ENCODE peak calls at places on chromosomes 11 and 22, in seven cellular contexts. One of them, this sample, is unnamed.

GRCh38 chr22:45059296-45059695 is 49.5 kb upstream of the PHF21B start:
- DNase-seq in ovary: no peak
- DNase-seq in thyroid gland: no peak
- DNase-seq in sigmoid colon: no peak
- DNase-seq in uterus: no peak
- DNase-seq in HCT116: no peak
- DNase-seq in Peyer's patch: no peak
- DNase-seq in this sample: no peak

GRCh38 chr22:42708393-42708792 is 12.3 kb downstream of the A4GALT start:
- DNase-seq in ovary: no peak
- DNase-seq in thyroid gland: no peak
- DNase-seq in sigmoid colon: no peak
- DNase-seq in HCT116: no peak
- DNase-seq in uterus: no peak
- DNase-seq in Peyer's patch: no peak
- DNase-seq in this sample: no peak

GRCh38 chr22:32501797-32502290 is 27.2 kb downstream of the FBXO7 start:
- DNase-seq in thyroid gland: no peak
- DNase-seq in sigmoid colon: no peak
- DNase-seq in ovary: no peak
- DNase-seq in Peyer's patch: no peak
- DNase-seq in HCT116: no peak
- DNase-seq in uterus: no peak
- DNase-seq in this sample: no peak

GRCh38 chr11:128904872-128905344 is 13.8 kb downstream of the KCNJ5 start:
- DNase-seq in HCT116: no peak
- DNase-seq in uterus: no peak
- DNase-seq in ovary: no peak
- DNase-seq in Peyer's patch: no peak
- DNase-seq in sigmoid colon: no peak
- DNase-seq in thyroid gland: peak; percentile 69
- DNase-seq in this sample: peak; percentile 30

GRCh38 chr11:13668957-13669521 is 571 bp downstream of the FAR1 start:
- DNase-seq in sigmoid colon: peak; percentile 74
- DNase-seq in Peyer's patch: peak; percentile 76
- DNase-seq in HCT116: no peak
- DNase-seq in thyroid gland: peak; percentile 56
- DNase-seq in ovary: peak; percentile 65
- DNase-seq in uterus: no peak
- DNase-seq in this sample: peak; percentile 27

GRCh38 chr22:27723708-27724107 is 77.8 kb downstream of the MN1 start:
- DNase-seq in uterus: no peak
- DNase-seq in Peyer's patch: no peak
- DNase-seq in ovary: no peak
- DNase-seq in HCT116: no peak
- DNase-seq in thyroid gland: no peak
- DNase-seq in sigmoid colon: no peak
- DNase-seq in this sample: no peak

GRCh38 chr11:8230178-8230859 is 33.4 kb downstream of the LMO1 start:
- DNase-seq in HCT116: no peak
- DNase-seq in Peyer's patch: no peak
- DNase-seq in uterus: no peak
- DNase-seq in thyroid gland: no peak
- DNase-seq in ovary: no peak
- DNase-seq in sigmoid colon: no peak
- DNase-seq in this sample: no peak

GRCh38 chr22:19168088-19168890 is 10.2 kb downstream of the SLC25A1 start:
- DNase-seq in sigmoid colon: no peak
- DNase-seq in ovary: no peak
- DNase-seq in thyroid gland: no peak
- DNase-seq in uterus: no peak
- DNase-seq in HCT116: no peak
- DNase-seq in Peyer's patch: no peak
- DNase-seq in this sample: no peak

GRCh38 chr22:33984741-33985287 is 64.5 kb upstream of the LARGE1 start:
- DNase-seq in Peyer's patch: no peak
- DNase-seq in HCT116: no peak
- DNase-seq in thyroid gland: no peak
- DNase-seq in uterus: no peak
- DNase-seq in sigmoid colon: no peak
- DNase-seq in ovary: no peak
- DNase-seq in this sample: no peak

GRCh38 chr11:16194566-16194965 is 161.8 kb downstream of the SOX6 start:
- DNase-seq in uterus: no peak
- DNase-seq in sigmoid colon: no peak
- DNase-seq in Peyer's patch: no peak
- DNase-seq in thyroid gland: no peak
- DNase-seq in ovary: no peak
- DNase-seq in HCT116: no peak
- DNase-seq in this sample: no peak

GRCh38 chr22:17096095-17096494 is 11.3 kb downstream of the IL17RA start:
- DNase-seq in thyroid gland: no peak
- DNase-seq in ovary: no peak
- DNase-seq in Peyer's patch: no peak
- DNase-seq in uterus: no peak
- DNase-seq in sigmoid colon: peak; percentile 10
- DNase-seq in HCT116: no peak
- DNase-seq in this sample: no peak

GRCh38 chr11:92340839-92341238 is 116.2 kb downstream of the FAT3 start:
- DNase-seq in Peyer's patch: no peak
- DNase-seq in thyroid gland: no peak
- DNase-seq in HCT116: no peak
- DNase-seq in uterus: no peak
- DNase-seq in sigmoid colon: no peak
- DNase-seq in ovary: no peak
- DNase-seq in this sample: peak; percentile 2

GRCh38 chr11:23594755-23595154 is 734.5 kb upstream of the CCDC179 start:
- DNase-seq in HCT116: no peak
- DNase-seq in thyroid gland: no peak
- DNase-seq in uterus: no peak
- DNase-seq in Peyer's patch: no peak
- DNase-seq in ovary: no peak
- DNase-seq in sigmoid colon: no peak
- DNase-seq in this sample: no peak

GRCh38 chr22:10727393-10727792 is 4800.6 kb upstream of the OR11H1 start:
- DNase-seq in thyroid gland: no peak
- DNase-seq in ovary: no peak
- DNase-seq in HCT116: no peak
- DNase-seq in Peyer's patch: no peak
- DNase-seq in uterus: no peak
- DNase-seq in sigmoid colon: no peak
- DNase-seq in this sample: no peak

GRCh38 chr11:34305095-34305692 is 52.6 kb downstream of the ABTB2 start:
- DNase-seq in sigmoid colon: no peak
- DNase-seq in HCT116: no peak
- DNase-seq in Peyer's patch: no peak
- DNase-seq in thyroid gland: no peak
- DNase-seq in ovary: no peak
- DNase-seq in uterus: no peak
- DNase-seq in this sample: no peak

GRCh38 chr11:100308202-100308601 is 378.9 kb upstream of the ARHGAP42 start:
- DNase-seq in ovary: no peak
- DNase-seq in uterus: no peak
- DNase-seq in Peyer's patch: no peak
- DNase-seq in sigmoid colon: no peak
- DNase-seq in thyroid gland: no peak
- DNase-seq in HCT116: no peak
- DNase-seq in this sample: no peak

GRCh38 chr11:120985718-120986569 is 38.0 kb upstream of the TBCEL start:
- DNase-seq in thyroid gland: peak; percentile 49
- DNase-seq in uterus: peak; percentile 22
- DNase-seq in ovary: peak; percentile 68
- DNase-seq in sigmoid colon: peak; percentile 69
- DNase-seq in HCT116: no peak
- DNase-seq in Peyer's patch: peak; percentile 71
- DNase-seq in this sample: no peak

GRCh38 chr22:47355776-47356432 is 593.5 kb downstream of the TBC1D22A start:
- DNase-seq in Peyer's patch: no peak
- DNase-seq in thyroid gland: no peak
- DNase-seq in sigmoid colon: no peak
- DNase-seq in uterus: no peak
- DNase-seq in ovary: no peak
- DNase-seq in HCT116: no peak
- DNase-seq in this sample: no peak

GRCh38 chr11:29310016-29310415 is 706.8 kb downstream of the KCNA4 start:
- DNase-seq in sigmoid colon: no peak
- DNase-seq in Peyer's patch: no peak
- DNase-seq in uterus: no peak
- DNase-seq in thyroid gland: no peak
- DNase-seq in ovary: no peak
- DNase-seq in HCT116: no peak
- DNase-seq in this sample: no peak

GRCh38 chr11:130156108-130157022 is 3.2 kb upstream of the ST14 start:
- DNase-seq in ovary: no peak
- DNase-seq in uterus: no peak
- DNase-seq in thyroid gland: no peak
- DNase-seq in Peyer's patch: no peak
- DNase-seq in HCT116: no peak
- DNase-seq in sigmoid colon: no peak
- DNase-seq in this sample: peak; percentile 85

GRCh38 chr22:40409613-40410113 is 39.3 kb downstream of the SGSM3 start:
- DNase-seq in uterus: no peak
- DNase-seq in ovary: no peak
- DNase-seq in sigmoid colon: no peak
- DNase-seq in Peyer's patch: no peak
- DNase-seq in thyroid gland: no peak
- DNase-seq in HCT116: no peak
- DNase-seq in this sample: no peak

GRCh38 chr22:40407021-40407761 is 36.8 kb downstream of the SGSM3 start:
- DNase-seq in Peyer's patch: no peak
- DNase-seq in sigmoid colon: no peak
- DNase-seq in ovary: no peak
- DNase-seq in thyroid gland: no peak
- DNase-seq in HCT116: no peak
- DNase-seq in uterus: no peak
- DNase-seq in this sample: no peak

GRCh38 chr22:40407831-40408717 is 37.7 kb downstream of the SGSM3 start:
- DNase-seq in HCT116: no peak
- DNase-seq in Peyer's patch: no peak
- DNase-seq in uterus: no peak
- DNase-seq in thyroid gland: no peak
- DNase-seq in sigmoid colon: no peak
- DNase-seq in ovary: no peak
- DNase-seq in this sample: no peak

GRCh38 chr22:40410272-40410671 is 39.9 kb downstream of the SGSM3 start:
- DNase-seq in thyroid gland: no peak
- DNase-seq in uterus: no peak
- DNase-seq in sigmoid colon: no peak
- DNase-seq in ovary: no peak
- DNase-seq in HCT116: no peak
- DNase-seq in Peyer's patch: no peak
- DNase-seq in this sample: peak; percentile 35

GRCh38 chr22:40408718-40409612 is 38.6 kb downstream of the SGSM3 start:
- DNase-seq in Peyer's patch: no peak
- DNase-seq in ovary: no peak
- DNase-seq in HCT116: no peak
- DNase-seq in sigmoid colon: no peak
- DNase-seq in thyroid gland: no peak
- DNase-seq in uterus: no peak
- DNase-seq in this sample: no peak
- TF ChIP-seq POLR2A in Peyer's patch: no peak
- TF ChIP-seq POLR2A in ovary: no peak
- TF ChIP-seq POLR2A in HCT116: no peak
- TF ChIP-seq POLR2A in sigmoid colon: no peak
- TF ChIP-seq POLR2A in thyroid gland: no peak
- TF ChIP-seq POLR2A in uterus: no peak
- TF ChIP-seq POLR2A in this sample: no peak

DNA sequence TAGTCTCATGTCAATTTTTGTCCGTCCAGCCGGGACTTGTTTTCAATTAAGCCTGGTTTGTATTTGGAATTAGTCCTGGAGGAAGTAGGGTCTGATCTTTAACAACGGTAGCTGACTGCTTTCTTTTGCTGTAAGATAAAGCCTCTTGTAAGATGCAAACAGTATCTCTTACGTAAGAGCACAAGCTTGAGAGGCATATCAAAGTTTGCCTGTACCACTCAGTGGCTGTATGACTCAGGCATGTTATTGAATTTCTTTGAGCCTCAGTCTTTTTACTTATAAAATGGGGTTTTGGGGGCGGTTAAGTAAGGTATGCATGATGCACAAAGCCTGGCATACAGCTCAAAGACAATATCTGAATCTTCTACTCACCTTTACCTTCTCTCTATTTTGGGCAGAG is 198.4 kb upstream of the NARS2 start:
- DNase-seq in sigmoid colon: no peak
- DNase-seq in ovary: no peak
- DNase-seq in HCT116: no peak
- DNase-seq in thyroid gland: no peak
- DNase-seq in uterus: no peak
- DNase-seq in Peyer's patch: no peak
- DNase-seq in this sample: no peak
- TF ChIP-seq POLR2A in sigmoid colon: no peak
- TF ChIP-seq POLR2A in ovary: no peak
- TF ChIP-seq POLR2A in HCT116: no peak
- TF ChIP-seq POLR2A in thyroid gland: no peak
- TF ChIP-seq POLR2A in uterus: no peak
- TF ChIP-seq POLR2A in Peyer's patch: no peak
- TF ChIP-seq POLR2A in this sample: no peak

DNA sequence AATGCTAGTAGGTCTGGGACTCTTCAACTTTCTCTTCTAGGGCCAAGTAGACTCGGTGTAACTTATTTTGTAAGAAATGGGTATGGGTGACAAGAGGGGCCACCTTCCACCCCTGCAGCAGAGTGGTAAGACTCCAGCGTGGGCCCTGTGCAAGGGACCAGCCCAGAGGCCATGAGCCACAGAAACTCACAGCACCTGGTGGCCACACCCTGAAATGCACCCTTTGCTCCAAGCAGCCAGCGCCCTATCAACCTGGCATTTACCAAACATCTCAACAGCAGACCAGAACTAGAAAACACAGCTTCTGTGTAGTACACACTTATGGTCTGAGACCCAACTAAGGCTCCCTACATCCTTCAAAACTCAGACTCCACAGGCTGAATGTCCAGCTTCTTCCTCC is 5.7 kb downstream of the CDCA5 start:
- DNase-seq in ovary: no peak
- DNase-seq in HCT116: peak; percentile 29
- DNase-seq in thyroid gland: peak; percentile 47
- DNase-seq in sigmoid colon: no peak
- DNase-seq in Peyer's patch: peak; percentile 87
- DNase-seq in uterus: no peak
- DNase-seq in this sample: no peak
- TF ChIP-seq POLR2A in ovary: no peak
- TF ChIP-seq POLR2A in HCT116: no peak
- TF ChIP-seq POLR2A in thyroid gland: no peak
- TF ChIP-seq POLR2A in sigmoid colon: no peak
- TF ChIP-seq POLR2A in Peyer's patch: no peak
- TF ChIP-seq POLR2A in uterus: no peak
- TF ChIP-seq POLR2A in this sample: no peak

DNA sequence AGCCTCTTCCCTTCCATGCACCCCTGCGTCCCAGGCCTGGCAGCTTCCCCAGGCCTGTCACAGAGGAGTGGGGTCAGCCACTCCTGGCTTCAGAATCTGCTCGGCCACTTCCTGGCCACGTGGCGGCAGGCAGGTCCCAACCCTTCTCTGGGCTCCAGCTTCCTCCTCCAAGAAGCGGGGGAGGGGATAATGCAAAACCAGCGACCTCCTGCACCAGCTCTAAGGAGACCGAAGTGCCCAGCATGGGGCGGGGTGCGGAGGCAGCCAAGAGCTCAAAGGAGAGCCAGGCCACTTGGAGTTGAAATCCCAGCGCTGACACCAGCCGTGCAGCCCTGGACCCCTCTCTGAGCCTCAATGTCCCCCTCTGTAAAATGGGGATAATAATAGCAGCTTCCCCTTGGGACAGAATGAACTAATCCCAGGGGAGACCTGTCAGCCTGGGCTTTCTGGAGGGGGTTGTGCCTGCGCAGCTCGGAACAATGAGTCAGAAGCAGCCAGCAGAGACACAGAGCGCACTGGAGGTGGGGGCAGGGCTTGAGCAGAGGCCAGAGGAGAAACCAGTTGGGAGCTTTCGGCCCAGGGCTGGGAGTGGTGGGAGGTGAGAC is 22.8 kb upstream of the PICK1 start:
- DNase-seq in Peyer's patch: peak; percentile 50
- DNase-seq in HCT116: peak; percentile 68
- DNase-seq in thyroid gland: peak; percentile 91
- DNase-seq in ovary: peak; percentile 77
- DNase-seq in uterus: peak; percentile 72
- DNase-seq in sigmoid colon: peak; percentile 90
- DNase-seq in this sample: peak; percentile 95
- TF ChIP-seq POLR2A in Peyer's patch: no peak
- TF ChIP-seq POLR2A in HCT116: no peak
- TF ChIP-seq POLR2A in thyroid gland: no peak
- TF ChIP-seq POLR2A in ovary: no peak
- TF ChIP-seq POLR2A in uterus: no peak
- TF ChIP-seq POLR2A in sigmoid colon: no peak
- TF ChIP-seq POLR2A in this sample: no peak

This sample was measured in H54.